ENCODE peak calls at places on chromosome 2, in seven cellular contexts. One of them, this sample, is unnamed.

GRCh38 chr2:105744909-105745853 is at the start of gene NCK2:
- DNase-seq in RPMI7951: peak
- DNase-seq in endothelial cell: peak
- DNase-seq in activated CD8-positive, alpha-beta memory T cell treated with anti-CD3 and anti-CD28 coated beads, Interleukin-2, amount 50 U/mL, for 48 hours: no peak
- DNase-seq in GM13977: peak
- DNase-seq in HuH-7: peak
- DNase-seq in MCF 10A: peak
- DNase-seq in this sample: peak

GRCh38 chr2:219619235-219619634 is 8.2 kb upstream of the SLC4A3 start:
- DNase-seq in activated CD8-positive, alpha-beta memory T cell treated with anti-CD3 and anti-CD28 coated beads, Interleukin-2, amount 50 U/mL, for 48 hours: no peak
- DNase-seq in endothelial cell: no peak
- DNase-seq in MCF 10A: no peak
- DNase-seq in HuH-7: no peak
- DNase-seq in RPMI7951: no peak
- DNase-seq in GM13977: no peak
- DNase-seq in this sample: no peak

GRCh38 chr2:136081582-136082210 is 36.3 kb downstream of the CXCR4 start:
- DNase-seq in activated CD8-positive, alpha-beta memory T cell treated with anti-CD3 and anti-CD28 coated beads, Interleukin-2, amount 50 U/mL, for 48 hours: no peak
- DNase-seq in RPMI7951: no peak
- DNase-seq in HuH-7: no peak
- DNase-seq in endothelial cell: no peak
- DNase-seq in GM13977: no peak
- DNase-seq in MCF 10A: no peak
- DNase-seq in this sample: no peak

GRCh38 chr2:165793161-165793778 is 777 bp downstream of the GALNT3 start:
- DNase-seq in GM13977: peak
- DNase-seq in RPMI7951: no peak
- DNase-seq in HuH-7: no peak
- DNase-seq in MCF 10A: peak
- DNase-seq in endothelial cell: peak
- DNase-seq in activated CD8-positive, alpha-beta memory T cell treated with anti-CD3 and anti-CD28 coated beads, Interleukin-2, amount 50 U/mL, for 48 hours: peak
- DNase-seq in this sample: peak

GRCh38 chr2:119929537-119929936 is 83.3 kb upstream of the EPB41L5 start:
- DNase-seq in HuH-7: no peak
- DNase-seq in GM13977: no peak
- DNase-seq in RPMI7951: no peak
- DNase-seq in activated CD8-positive, alpha-beta memory T cell treated with anti-CD3 and anti-CD28 coated beads, Interleukin-2, amount 50 U/mL, for 48 hours: no peak
- DNase-seq in endothelial cell: no peak
- DNase-seq in MCF 10A: no peak
- DNase-seq in this sample: no peak

GRCh38 chr2:63544017-63544627 is 44.2 kb downstream of the WDPCP start:
- DNase-seq in endothelial cell: no peak
- DNase-seq in GM13977: peak
- DNase-seq in HuH-7: peak
- DNase-seq in activated CD8-positive, alpha-beta memory T cell treated with anti-CD3 and anti-CD28 coated beads, Interleukin-2, amount 50 U/mL, for 48 hours: no peak
- DNase-seq in MCF 10A: peak
- DNase-seq in RPMI7951: peak
- DNase-seq in this sample: no peak

GRCh38 chr2:192675640-192676039 is 480.9 kb upstream of the TMEFF2 start:
- DNase-seq in activated CD8-positive, alpha-beta memory T cell treated with anti-CD3 and anti-CD28 coated beads, Interleukin-2, amount 50 U/mL, for 48 hours: no peak
- DNase-seq in GM13977: no peak
- DNase-seq in endothelial cell: no peak
- DNase-seq in RPMI7951: no peak
- DNase-seq in HuH-7: no peak
- DNase-seq in MCF 10A: peak
- DNase-seq in this sample: no peak

GRCh38 chr2:70090706-70091334 is 3.5 kb downstream of the PCBP1 start:
- DNase-seq in GM13977: no peak
- DNase-seq in MCF 10A: no peak
- DNase-seq in HuH-7: no peak
- DNase-seq in endothelial cell: no peak
- DNase-seq in activated CD8-positive, alpha-beta memory T cell treated with anti-CD3 and anti-CD28 coated beads, Interleukin-2, amount 50 U/mL, for 48 hours: peak
- DNase-seq in RPMI7951: no peak
- DNase-seq in this sample: no peak

GRCh38 chr2:168166902-168167510 is 80.4 kb downstream of the STK39 start:
- DNase-seq in MCF 10A: peak
- DNase-seq in HuH-7: no peak
- DNase-seq in endothelial cell: no peak
- DNase-seq in activated CD8-positive, alpha-beta memory T cell treated with anti-CD3 and anti-CD28 coated beads, Interleukin-2, amount 50 U/mL, for 48 hours: no peak
- DNase-seq in RPMI7951: peak
- DNase-seq in GM13977: no peak
- DNase-seq in this sample: no peak

GRCh38 chr2:125070726-125071505 is 1045.8 kb downstream of the CNTNAP5 start:
- DNase-seq in HuH-7: no peak
- DNase-seq in RPMI7951: no peak
- DNase-seq in activated CD8-positive, alpha-beta memory T cell treated with anti-CD3 and anti-CD28 coated beads, Interleukin-2, amount 50 U/mL, for 48 hours: no peak
- DNase-seq in MCF 10A: no peak
- DNase-seq in endothelial cell: no peak
- DNase-seq in GM13977: no peak
- DNase-seq in this sample: no peak

GRCh38 chr2:88739985-88740600 is 48.6 kb downstream of the RPIA start:
- DNase-seq in RPMI7951: peak
- DNase-seq in activated CD8-positive, alpha-beta memory T cell treated with anti-CD3 and anti-CD28 coated beads, Interleukin-2, amount 50 U/mL, for 48 hours: peak
- DNase-seq in MCF 10A: peak
- DNase-seq in HuH-7: peak
- DNase-seq in GM13977: peak
- DNase-seq in endothelial cell: peak
- DNase-seq in this sample: peak

GRCh38 chr2:27493948-27494283 is 1.1 kb downstream of the FNDC4 start:
- DNase-seq in endothelial cell: no peak
- DNase-seq in MCF 10A: no peak
- DNase-seq in HuH-7: no peak
- DNase-seq in GM13977: no peak
- DNase-seq in activated CD8-positive, alpha-beta memory T cell treated with anti-CD3 and anti-CD28 coated beads, Interleukin-2, amount 50 U/mL, for 48 hours: no peak
- DNase-seq in RPMI7951: no peak
- DNase-seq in this sample: no peak

GRCh38 chr2:64276417-64277095 is 132.3 kb upstream of the PELI1 start:
- DNase-seq in activated CD8-positive, alpha-beta memory T cell treated with anti-CD3 and anti-CD28 coated beads, Interleukin-2, amount 50 U/mL, for 48 hours: no peak
- DNase-seq in RPMI7951: peak
- DNase-seq in MCF 10A: no peak
- DNase-seq in endothelial cell: no peak
- DNase-seq in HuH-7: no peak
- DNase-seq in GM13977: no peak
- DNase-seq in this sample: no peak

GRCh38 chr2:61647044-61647443 is 108.9 kb upstream of the XPO1 start:
- DNase-seq in MCF 10A: no peak
- DNase-seq in endothelial cell: no peak
- DNase-seq in activated CD8-positive, alpha-beta memory T cell treated with anti-CD3 and anti-CD28 coated beads, Interleukin-2, amount 50 U/mL, for 48 hours: no peak
- DNase-seq in RPMI7951: peak
- DNase-seq in GM13977: no peak
- DNase-seq in HuH-7: no peak
- DNase-seq in this sample: no peak

GRCh38 chr2:9773905-9774239 is 69.4 kb upstream of the TAF1B start:
- DNase-seq in activated CD8-positive, alpha-beta memory T cell treated with anti-CD3 and anti-CD28 coated beads, Interleukin-2, amount 50 U/mL, for 48 hours: no peak
- DNase-seq in GM13977: no peak
- DNase-seq in HuH-7: no peak
- DNase-seq in RPMI7951: peak
- DNase-seq in MCF 10A: no peak
- DNase-seq in endothelial cell: no peak
- DNase-seq in this sample: no peak

GRCh38 chr2:181393472-181393871 is 63.7 kb upstream of the ITGA4 start:
- DNase-seq in RPMI7951: peak
- DNase-seq in GM13977: peak
- DNase-seq in activated CD8-positive, alpha-beta memory T cell treated with anti-CD3 and anti-CD28 coated beads, Interleukin-2, amount 50 U/mL, for 48 hours: no peak
- DNase-seq in endothelial cell: no peak
- DNase-seq in HuH-7: peak
- DNase-seq in MCF 10A: peak
- DNase-seq in this sample: no peak

GRCh38 chr2:223072826-223073225 is 20.8 kb downstream of the KCNE4 start:
- DNase-seq in MCF 10A: no peak
- DNase-seq in HuH-7: no peak
- DNase-seq in endothelial cell: no peak
- DNase-seq in GM13977: no peak
- DNase-seq in activated CD8-positive, alpha-beta memory T cell treated with anti-CD3 and anti-CD28 coated beads, Interleukin-2, amount 50 U/mL, for 48 hours: no peak
- DNase-seq in RPMI7951: no peak
- DNase-seq in this sample: no peak

GRCh38 chr2:228227466-228227865 is 46.0 kb upstream of the SPHKAP start:
- DNase-seq in HuH-7: no peak
- DNase-seq in RPMI7951: peak
- DNase-seq in MCF 10A: no peak
- DNase-seq in endothelial cell: no peak
- DNase-seq in GM13977: no peak
- DNase-seq in activated CD8-positive, alpha-beta memory T cell treated with anti-CD3 and anti-CD28 coated beads, Interleukin-2, amount 50 U/mL, for 48 hours: no peak
- DNase-seq in this sample: no peak

GRCh38 chr2:12402440-12403139 is 314.1 kb upstream of the TRIB2 start:
- DNase-seq in GM13977: no peak
- DNase-seq in RPMI7951: peak
- DNase-seq in HuH-7: no peak
- DNase-seq in activated CD8-positive, alpha-beta memory T cell treated with anti-CD3 and anti-CD28 coated beads, Interleukin-2, amount 50 U/mL, for 48 hours: no peak
- DNase-seq in MCF 10A: no peak
- DNase-seq in endothelial cell: no peak
- DNase-seq in this sample: no peak

GRCh38 chr2:223779877-223780276 is 57.5 kb downstream of the AP1S3 start:
- DNase-seq in MCF 10A: peak
- DNase-seq in activated CD8-positive, alpha-beta memory T cell treated with anti-CD3 and anti-CD28 coated beads, Interleukin-2, amount 50 U/mL, for 48 hours: peak
- DNase-seq in RPMI7951: peak
- DNase-seq in endothelial cell: peak
- DNase-seq in GM13977: peak
- DNase-seq in HuH-7: peak
- DNase-seq in this sample: no peak

GRCh38 chr2:46858697-46859080 is 56.9 kb downstream of the MCFD2 start:
- DNase-seq in activated CD8-positive, alpha-beta memory T cell treated with anti-CD3 and anti-CD28 coated beads, Interleukin-2, amount 50 U/mL, for 48 hours: no peak
- DNase-seq in GM13977: no peak
- DNase-seq in MCF 10A: peak
- DNase-seq in HuH-7: no peak
- DNase-seq in RPMI7951: peak
- DNase-seq in endothelial cell: no peak
- DNase-seq in this sample: no peak

GRCh38 chr2:74553892-74554820 is at the start of the genes DOK1 and LOXL3:
- DNase-seq in MCF 10A: peak
- DNase-seq in GM13977: peak
- DNase-seq in HuH-7: peak
- DNase-seq in RPMI7951: peak
- DNase-seq in activated CD8-positive, alpha-beta memory T cell treated with anti-CD3 and anti-CD28 coated beads, Interleukin-2, amount 50 U/mL, for 48 hours: peak
- DNase-seq in endothelial cell: peak
- DNase-seq in this sample: peak

GRCh38 chr2:35822716-35823115 is 532.9 kb upstream of the CRIM1 start:
- DNase-seq in activated CD8-positive, alpha-beta memory T cell treated with anti-CD3 and anti-CD28 coated beads, Interleukin-2, amount 50 U/mL, for 48 hours: no peak
- DNase-seq in MCF 10A: no peak
- DNase-seq in HuH-7: no peak
- DNase-seq in GM13977: no peak
- DNase-seq in endothelial cell: no peak
- DNase-seq in RPMI7951: no peak
- DNase-seq in this sample: no peak

GRCh38 chr2:64807417-64807816 is 153.7 kb upstream of the SERTAD2 start:
- DNase-seq in activated CD8-positive, alpha-beta memory T cell treated with anti-CD3 and anti-CD28 coated beads, Interleukin-2, amount 50 U/mL, for 48 hours: no peak
- DNase-seq in MCF 10A: peak
- DNase-seq in endothelial cell: no peak
- DNase-seq in GM13977: peak
- DNase-seq in HuH-7: no peak
- DNase-seq in RPMI7951: peak
- DNase-seq in this sample: no peak

GRCh38 chr2:228094377-228094921 is 87.0 kb downstream of the SPHKAP start:
- DNase-seq in MCF 10A: peak
- DNase-seq in HuH-7: no peak
- DNase-seq in activated CD8-positive, alpha-beta memory T cell treated with anti-CD3 and anti-CD28 coated beads, Interleukin-2, amount 50 U/mL, for 48 hours: no peak
- DNase-seq in GM13977: no peak
- DNase-seq in endothelial cell: no peak
- DNase-seq in RPMI7951: peak
- DNase-seq in this sample: no peak

GRCh38 chr2:84302513-84303412 is 156.3 kb downstream of the SUCLG1 start:
- DNase-seq in HuH-7: peak
- DNase-seq in MCF 10A: peak
- DNase-seq in activated CD8-positive, alpha-beta memory T cell treated with anti-CD3 and anti-CD28 coated beads, Interleukin-2, amount 50 U/mL, for 48 hours: peak
- DNase-seq in RPMI7951: peak
- DNase-seq in GM13977: peak
- DNase-seq in endothelial cell: peak
- DNase-seq in this sample: peak